ENCODE peak calls at places on chromosome 11, in six cellular contexts. One of them, this sample, is unnamed.

GRCh38 chr11:43935131-43935979 is 7.1 kb upstream of the C11orf96 start:
- DNase-seq in mammary epithelial cell: no peak
- DNase-seq in heart right ventricle: no peak
- DNase-seq in small intestine: no peak
- DNase-seq in psoas muscle: no peak
- DNase-seq in ovary: peak
- DNase-seq in this sample: no peak

GRCh38 chr11:18171377-18172000 is 1.1 kb upstream of the MRGPRX4 start:
- DNase-seq in mammary epithelial cell: peak
- DNase-seq in heart right ventricle: no peak
- DNase-seq in small intestine: peak
- DNase-seq in psoas muscle: no peak
- DNase-seq in ovary: no peak
- DNase-seq in this sample: no peak

GRCh38 chr11:33829430-33830141 is 55.3 kb upstream of the FBXO3 start:
- DNase-seq in mammary epithelial cell: peak
- DNase-seq in heart right ventricle: peak
- DNase-seq in small intestine: peak
- DNase-seq in psoas muscle: peak
- DNase-seq in ovary: peak
- DNase-seq in this sample: peak

GRCh38 chr11:117872420-117872961 is 4.0 kb downstream of the FXYD6 start:
- DNase-seq in mammary epithelial cell: no peak
- DNase-seq in heart right ventricle: peak
- DNase-seq in small intestine: no peak
- DNase-seq in psoas muscle: no peak
- DNase-seq in ovary: peak
- DNase-seq in this sample: no peak

GRCh38 chr11:117143390-117143789 is 697 bp upstream of the PAFAH1B2 start:
- DNase-seq in mammary epithelial cell: peak
- DNase-seq in heart right ventricle: peak
- DNase-seq in small intestine: peak
- DNase-seq in psoas muscle: peak
- DNase-seq in ovary: peak
- DNase-seq in this sample: peak

GRCh38 chr11:70854891-70855556 is 397.4 kb downstream of the SHANK2 start:
- DNase-seq in mammary epithelial cell: no peak
- DNase-seq in heart right ventricle: no peak
- DNase-seq in small intestine: no peak
- DNase-seq in psoas muscle: no peak
- DNase-seq in ovary: no peak
- DNase-seq in this sample: no peak

GRCh38 chr11:20493340-20493739 is 105.8 kb downstream of the PRMT3 start:
- DNase-seq in mammary epithelial cell: no peak
- DNase-seq in heart right ventricle: no peak
- DNase-seq in small intestine: no peak
- DNase-seq in psoas muscle: no peak
- DNase-seq in ovary: no peak
- DNase-seq in this sample: no peak

GRCh38 chr11:129853508-129854228 is 38.0 kb downstream of the TMEM45B start:
- DNase-seq in mammary epithelial cell: peak
- DNase-seq in heart right ventricle: peak
- DNase-seq in small intestine: peak
- DNase-seq in psoas muscle: peak
- DNase-seq in ovary: peak
- DNase-seq in this sample: peak

GRCh38 chr11:10328314-10329090 is 23.6 kb downstream of the ADM start:
- DNase-seq in mammary epithelial cell: peak
- DNase-seq in heart right ventricle: no peak
- DNase-seq in small intestine: peak
- DNase-seq in psoas muscle: no peak
- DNase-seq in ovary: no peak
- DNase-seq in this sample: no peak

GRCh38 chr11:69241075-69241740 is 52.7 kb upstream of the MYEOV start:
- DNase-seq in mammary epithelial cell: no peak
- DNase-seq in heart right ventricle: no peak
- DNase-seq in small intestine: no peak
- DNase-seq in psoas muscle: no peak
- DNase-seq in ovary: no peak
- DNase-seq in this sample: no peak

DNA sequence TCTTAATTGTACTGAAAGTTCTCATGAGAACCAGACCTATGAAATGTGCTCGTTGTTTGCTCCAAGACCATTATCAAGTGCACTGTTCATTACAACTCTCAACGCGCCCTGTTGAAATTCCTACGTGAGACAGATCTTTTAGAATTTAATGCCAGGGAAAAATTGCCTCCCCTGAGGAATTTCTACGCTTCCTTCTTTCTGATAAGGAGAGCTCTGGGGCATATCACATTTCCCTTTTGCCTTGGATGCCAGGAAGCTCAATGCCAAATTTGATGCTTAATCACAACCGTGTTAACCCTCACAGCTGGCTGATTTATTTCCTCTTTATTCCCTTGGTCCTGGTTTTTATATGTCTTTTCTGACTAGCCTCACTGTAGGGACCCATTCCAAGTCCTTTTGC is 109.3 kb downstream of the MICAL2 start:
- DNase-seq in mammary epithelial cell: no peak
- DNase-seq in heart right ventricle: no peak
- DNase-seq in small intestine: no peak
- DNase-seq in psoas muscle: no peak
- DNase-seq in ovary: no peak
- DNase-seq in this sample: peak
- H3K27ac ChIP-seq in mammary epithelial cell: no peak
- H3K27ac ChIP-seq in heart right ventricle: peak
- H3K27ac ChIP-seq in small intestine: no peak
- H3K27ac ChIP-seq in psoas muscle: no peak
- H3K27ac ChIP-seq in ovary: no peak
- H3K27ac ChIP-seq in this sample: peak

GRCh38 chr11:31131760-31132159 is 237.8 kb downstream of the DCDC1 start:
- DNase-seq in mammary epithelial cell: no peak
- DNase-seq in heart right ventricle: no peak
- DNase-seq in small intestine: no peak
- DNase-seq in psoas muscle: no peak
- DNase-seq in ovary: no peak
- DNase-seq in this sample: no peak

GRCh38 chr11:31133064-31133463 is 236.5 kb downstream of the DCDC1 start:
- DNase-seq in mammary epithelial cell: no peak
- DNase-seq in heart right ventricle: no peak
- DNase-seq in small intestine: no peak
- DNase-seq in psoas muscle: no peak
- DNase-seq in ovary: no peak
- DNase-seq in this sample: no peak
- H3K27ac ChIP-seq in mammary epithelial cell: no peak
- H3K27ac ChIP-seq in heart right ventricle: no peak
- H3K27ac ChIP-seq in small intestine: no peak
- H3K27ac ChIP-seq in psoas muscle: no peak
- H3K27ac ChIP-seq in ovary: no peak
- H3K27ac ChIP-seq in this sample: no peak

GRCh38 chr11:14905104-14906033 is 13.3 kb upstream of the CYP2R1 start:
- DNase-seq in mammary epithelial cell: no peak
- DNase-seq in heart right ventricle: peak
- DNase-seq in small intestine: peak
- DNase-seq in psoas muscle: peak
- DNase-seq in ovary: peak
- DNase-seq in this sample: peak
- H3K27ac ChIP-seq in mammary epithelial cell: no peak
- H3K27ac ChIP-seq in heart right ventricle: no peak
- H3K27ac ChIP-seq in small intestine: no peak
- H3K27ac ChIP-seq in psoas muscle: no peak
- H3K27ac ChIP-seq in ovary: no peak
- H3K27ac ChIP-seq in this sample: peak

GRCh38 chr11:111820059-111820375 is 51.4 kb downstream of the ALG9 start:
- DNase-seq in mammary epithelial cell: no peak
- DNase-seq in heart right ventricle: no peak
- DNase-seq in small intestine: no peak
- DNase-seq in psoas muscle: no peak
- DNase-seq in ovary: no peak
- DNase-seq in this sample: no peak
- H3K27ac ChIP-seq in mammary epithelial cell: no peak
- H3K27ac ChIP-seq in heart right ventricle: peak
- H3K27ac ChIP-seq in small intestine: no peak
- H3K27ac ChIP-seq in psoas muscle: peak
- H3K27ac ChIP-seq in ovary: no peak
- H3K27ac ChIP-seq in this sample: peak